ENCODE peak calls at places on chromosomes 6 and 20, in ten cellular contexts. One of them, this sample, is unnamed.

GRCh38 chr6:142897659-142898058 is 47.3 kb downstream of the HIVEP2 start:
- DNase-seq in GM13977: no peak
- DNase-seq in HepG2: no peak
- DNase-seq in CD8-positive, alpha-beta memory T cell: no peak
- DNase-seq in NCI-H1417: no peak
- DNase-seq in SK-MEL-5: no peak
- DNase-seq in lung: no peak
- DNase-seq in heart left ventricle: no peak
- DNase-seq in PC-3: no peak
- DNase-seq in stimulated activated CD4-positive, alpha-beta T cell treated with anti-CD3 and anti-CD28 coated beads, TNF-alpha, amount 100 ng/mL, for 4 hours: no peak
- DNase-seq in this sample: no peak

GRCh38 chr20:63532449-63532971 is 4.7 kb downstream of the PTK6 start:
- DNase-seq in heart left ventricle: peak; percentile 15
- DNase-seq in PC-3: no peak
- DNase-seq in stimulated activated CD4-positive, alpha-beta T cell treated with anti-CD3 and anti-CD28 coated beads, TNF-alpha, amount 100 ng/mL, for 4 hours: no peak
- DNase-seq in HepG2: no peak
- DNase-seq in CD8-positive, alpha-beta memory T cell: no peak
- DNase-seq in SK-MEL-5: no peak
- DNase-seq in lung: no peak
- DNase-seq in NCI-H1417: no peak
- DNase-seq in GM13977: no peak
- DNase-seq in this sample: no peak

GRCh38 chr6:55405474-55406220 is 78.4 kb downstream of the GFRAL start:
- DNase-seq in heart left ventricle: no peak
- DNase-seq in GM13977: no peak
- DNase-seq in stimulated activated CD4-positive, alpha-beta T cell treated with anti-CD3 and anti-CD28 coated beads, TNF-alpha, amount 100 ng/mL, for 4 hours: no peak
- DNase-seq in lung: no peak
- DNase-seq in CD8-positive, alpha-beta memory T cell: no peak
- DNase-seq in SK-MEL-5: no peak
- DNase-seq in HepG2: no peak
- DNase-seq in NCI-H1417: no peak
- DNase-seq in PC-3: no peak
- DNase-seq in this sample: no peak

GRCh38 chr6:140174509-140174908 is 800.1 kb upstream of the CITED2 start:
- DNase-seq in lung: no peak
- DNase-seq in heart left ventricle: no peak
- DNase-seq in HepG2: no peak
- DNase-seq in stimulated activated CD4-positive, alpha-beta T cell treated with anti-CD3 and anti-CD28 coated beads, TNF-alpha, amount 100 ng/mL, for 4 hours: no peak
- DNase-seq in CD8-positive, alpha-beta memory T cell: no peak
- DNase-seq in GM13977: no peak
- DNase-seq in SK-MEL-5: peak; percentile 82
- DNase-seq in PC-3: peak; percentile 97
- DNase-seq in NCI-H1417: no peak
- DNase-seq in this sample: no peak

GRCh38 chr6:15621203-15622044 is 41.4 kb downstream of the DTNBP1 start:
- DNase-seq in SK-MEL-5: peak; percentile 47
- DNase-seq in heart left ventricle: peak; percentile 63
- DNase-seq in lung: peak; percentile 49
- DNase-seq in stimulated activated CD4-positive, alpha-beta T cell treated with anti-CD3 and anti-CD28 coated beads, TNF-alpha, amount 100 ng/mL, for 4 hours: no peak
- DNase-seq in GM13977: peak; percentile 17
- DNase-seq in HepG2: no peak
- DNase-seq in PC-3: no peak
- DNase-seq in CD8-positive, alpha-beta memory T cell: no peak
- DNase-seq in NCI-H1417: peak; percentile 2
- DNase-seq in this sample: no peak

GRCh38 chr6:153207617-153208016 is 76.5 kb upstream of the RGS17 start:
- DNase-seq in GM13977: no peak
- DNase-seq in lung: no peak
- DNase-seq in NCI-H1417: no peak
- DNase-seq in stimulated activated CD4-positive, alpha-beta T cell treated with anti-CD3 and anti-CD28 coated beads, TNF-alpha, amount 100 ng/mL, for 4 hours: no peak
- DNase-seq in SK-MEL-5: no peak
- DNase-seq in HepG2: no peak
- DNase-seq in CD8-positive, alpha-beta memory T cell: no peak
- DNase-seq in PC-3: no peak
- DNase-seq in heart left ventricle: no peak
- DNase-seq in this sample: no peak

GRCh38 chr20:17934141-17934862 is 34.3 kb downstream of the SNX5 start:
- DNase-seq in CD8-positive, alpha-beta memory T cell: no peak
- DNase-seq in HepG2: no peak
- DNase-seq in lung: no peak
- DNase-seq in SK-MEL-5: no peak
- DNase-seq in heart left ventricle: no peak
- DNase-seq in NCI-H1417: no peak
- DNase-seq in PC-3: no peak
- DNase-seq in GM13977: no peak
- DNase-seq in stimulated activated CD4-positive, alpha-beta T cell treated with anti-CD3 and anti-CD28 coated beads, TNF-alpha, amount 100 ng/mL, for 4 hours: no peak
- DNase-seq in this sample: no peak

GRCh38 chr6:89313006-89313405 is 2.1 kb downstream of the GABRR2 start:
- DNase-seq in PC-3: peak; percentile 72
- DNase-seq in HepG2: no peak
- DNase-seq in CD8-positive, alpha-beta memory T cell: no peak
- DNase-seq in NCI-H1417: no peak
- DNase-seq in SK-MEL-5: peak; percentile 69
- DNase-seq in heart left ventricle: no peak
- DNase-seq in lung: no peak
- DNase-seq in stimulated activated CD4-positive, alpha-beta T cell treated with anti-CD3 and anti-CD28 coated beads, TNF-alpha, amount 100 ng/mL, for 4 hours: no peak
- DNase-seq in GM13977: no peak
- DNase-seq in this sample: no peak

GRCh38 chr6:1335367-1336037 is 23.6 kb downstream of the FOXQ1 start:
- DNase-seq in heart left ventricle: no peak
- DNase-seq in lung: peak; percentile 83
- DNase-seq in HepG2: peak; percentile 98
- DNase-seq in SK-MEL-5: peak; percentile 38
- DNase-seq in PC-3: peak; percentile 96
- DNase-seq in stimulated activated CD4-positive, alpha-beta T cell treated with anti-CD3 and anti-CD28 coated beads, TNF-alpha, amount 100 ng/mL, for 4 hours: no peak
- DNase-seq in NCI-H1417: no peak
- DNase-seq in CD8-positive, alpha-beta memory T cell: no peak
- DNase-seq in GM13977: no peak
- DNase-seq in this sample: no peak

GRCh38 chr6:85975957-85976356 is 333.3 kb upstream of the SYNCRIP start:
- DNase-seq in GM13977: no peak
- DNase-seq in CD8-positive, alpha-beta memory T cell: no peak
- DNase-seq in heart left ventricle: no peak
- DNase-seq in stimulated activated CD4-positive, alpha-beta T cell treated with anti-CD3 and anti-CD28 coated beads, TNF-alpha, amount 100 ng/mL, for 4 hours: no peak
- DNase-seq in lung: no peak
- DNase-seq in PC-3: no peak
- DNase-seq in NCI-H1417: no peak
- DNase-seq in SK-MEL-5: no peak
- DNase-seq in HepG2: no peak
- DNase-seq in this sample: no peak

GRCh38 chr6:119134752-119135151 is 56.3 kb upstream of the FAM184A start:
- DNase-seq in heart left ventricle: no peak
- DNase-seq in CD8-positive, alpha-beta memory T cell: no peak
- DNase-seq in stimulated activated CD4-positive, alpha-beta T cell treated with anti-CD3 and anti-CD28 coated beads, TNF-alpha, amount 100 ng/mL, for 4 hours: no peak
- DNase-seq in HepG2: no peak
- DNase-seq in NCI-H1417: no peak
- DNase-seq in PC-3: no peak
- DNase-seq in GM13977: no peak
- DNase-seq in SK-MEL-5: no peak
- DNase-seq in lung: no peak
- DNase-seq in this sample: no peak

GRCh38 chr6:75499640-75500039 is 6.0 kb upstream of the FILIP1 start:
- DNase-seq in GM13977: no peak
- DNase-seq in lung: no peak
- DNase-seq in stimulated activated CD4-positive, alpha-beta T cell treated with anti-CD3 and anti-CD28 coated beads, TNF-alpha, amount 100 ng/mL, for 4 hours: no peak
- DNase-seq in SK-MEL-5: no peak
- DNase-seq in NCI-H1417: no peak
- DNase-seq in CD8-positive, alpha-beta memory T cell: no peak
- DNase-seq in heart left ventricle: no peak
- DNase-seq in HepG2: no peak
- DNase-seq in PC-3: no peak
- DNase-seq in this sample: no peak

GRCh38 chr20:24585796-24586522 is 116.5 kb downstream of the SYNDIG1 start:
- DNase-seq in heart left ventricle: no peak
- DNase-seq in NCI-H1417: no peak
- DNase-seq in GM13977: no peak
- DNase-seq in lung: no peak
- DNase-seq in stimulated activated CD4-positive, alpha-beta T cell treated with anti-CD3 and anti-CD28 coated beads, TNF-alpha, amount 100 ng/mL, for 4 hours: no peak
- DNase-seq in HepG2: no peak
- DNase-seq in SK-MEL-5: no peak
- DNase-seq in PC-3: no peak
- DNase-seq in CD8-positive, alpha-beta memory T cell: no peak
- DNase-seq in this sample: no peak

GRCh38 chr6:170445984-170446383 is 107.1 kb downstream of the PSMB1 start:
- DNase-seq in SK-MEL-5: no peak
- DNase-seq in lung: no peak
- DNase-seq in heart left ventricle: no peak
- DNase-seq in GM13977: no peak
- DNase-seq in NCI-H1417: no peak
- DNase-seq in HepG2: no peak
- DNase-seq in stimulated activated CD4-positive, alpha-beta T cell treated with anti-CD3 and anti-CD28 coated beads, TNF-alpha, amount 100 ng/mL, for 4 hours: no peak
- DNase-seq in PC-3: no peak
- DNase-seq in CD8-positive, alpha-beta memory T cell: no peak
- DNase-seq in this sample: no peak

GRCh38 chr20:13809855-13810254 is 25.0 kb downstream of the NDUFAF5 start:
- DNase-seq in lung: no peak
- DNase-seq in stimulated activated CD4-positive, alpha-beta T cell treated with anti-CD3 and anti-CD28 coated beads, TNF-alpha, amount 100 ng/mL, for 4 hours: no peak
- DNase-seq in heart left ventricle: no peak
- DNase-seq in PC-3: no peak
- DNase-seq in CD8-positive, alpha-beta memory T cell: no peak
- DNase-seq in NCI-H1417: peak; percentile 79
- DNase-seq in GM13977: no peak
- DNase-seq in SK-MEL-5: no peak
- DNase-seq in HepG2: no peak
- DNase-seq in this sample: no peak

GRCh38 chr20:39576786-39577185 is 614.6 kb downstream of the DHX35 start:
- DNase-seq in NCI-H1417: no peak
- DNase-seq in lung: no peak
- DNase-seq in GM13977: no peak
- DNase-seq in CD8-positive, alpha-beta memory T cell: no peak
- DNase-seq in HepG2: no peak
- DNase-seq in heart left ventricle: no peak
- DNase-seq in SK-MEL-5: no peak
- DNase-seq in PC-3: no peak
- DNase-seq in stimulated activated CD4-positive, alpha-beta T cell treated with anti-CD3 and anti-CD28 coated beads, TNF-alpha, amount 100 ng/mL, for 4 hours: no peak
- DNase-seq in this sample: no peak

GRCh38 chr6:134287863-134288537 is 29.9 kb downstream of the SGK1 start:
- DNase-seq in HepG2: no peak
- DNase-seq in lung: no peak
- DNase-seq in GM13977: no peak
- DNase-seq in CD8-positive, alpha-beta memory T cell: no peak
- DNase-seq in NCI-H1417: no peak
- DNase-seq in heart left ventricle: no peak
- DNase-seq in SK-MEL-5: peak; percentile 72
- DNase-seq in stimulated activated CD4-positive, alpha-beta T cell treated with anti-CD3 and anti-CD28 coated beads, TNF-alpha, amount 100 ng/mL, for 4 hours: no peak
- DNase-seq in PC-3: no peak
- DNase-seq in this sample: no peak

GRCh38 chr6:5066456-5067093 is 18.6 kb upstream of the PPP1R3G start:
- DNase-seq in stimulated activated CD4-positive, alpha-beta T cell treated with anti-CD3 and anti-CD28 coated beads, TNF-alpha, amount 100 ng/mL, for 4 hours: no peak
- DNase-seq in HepG2: no peak
- DNase-seq in CD8-positive, alpha-beta memory T cell: no peak
- DNase-seq in SK-MEL-5: no peak
- DNase-seq in PC-3: no peak
- DNase-seq in NCI-H1417: no peak
- DNase-seq in heart left ventricle: no peak
- DNase-seq in lung: no peak
- DNase-seq in GM13977: no peak
- DNase-seq in this sample: no peak

GRCh38 chr6:153058909-153059308 is 56.4 kb upstream of the MTRF1L start:
- DNase-seq in lung: no peak
- DNase-seq in heart left ventricle: no peak
- DNase-seq in NCI-H1417: no peak
- DNase-seq in CD8-positive, alpha-beta memory T cell: no peak
- DNase-seq in GM13977: no peak
- DNase-seq in PC-3: peak; percentile 46
- DNase-seq in HepG2: no peak
- DNase-seq in SK-MEL-5: no peak
- DNase-seq in stimulated activated CD4-positive, alpha-beta T cell treated with anti-CD3 and anti-CD28 coated beads, TNF-alpha, amount 100 ng/mL, for 4 hours: no peak
- DNase-seq in this sample: no peak

GRCh38 chr20:17615645-17616479 is 46.0 kb downstream of the DSTN start:
- DNase-seq in SK-MEL-5: no peak
- DNase-seq in lung: peak; percentile 27
- DNase-seq in PC-3: no peak
- DNase-seq in HepG2: no peak
- DNase-seq in CD8-positive, alpha-beta memory T cell: no peak
- DNase-seq in heart left ventricle: peak; percentile 20
- DNase-seq in GM13977: peak; percentile 5
- DNase-seq in stimulated activated CD4-positive, alpha-beta T cell treated with anti-CD3 and anti-CD28 coated beads, TNF-alpha, amount 100 ng/mL, for 4 hours: no peak
- DNase-seq in NCI-H1417: peak; percentile 2
- DNase-seq in this sample: no peak

GRCh38 chr20:63106108-63106764 is 99.5 kb upstream of the BHLHE23 start:
- DNase-seq in lung: no peak
- DNase-seq in NCI-H1417: no peak
- DNase-seq in CD8-positive, alpha-beta memory T cell: no peak
- DNase-seq in SK-MEL-5: peak; percentile 13
- DNase-seq in heart left ventricle: no peak
- DNase-seq in HepG2: no peak
- DNase-seq in GM13977: no peak
- DNase-seq in PC-3: peak; percentile 65
- DNase-seq in stimulated activated CD4-positive, alpha-beta T cell treated with anti-CD3 and anti-CD28 coated beads, TNF-alpha, amount 100 ng/mL, for 4 hours: no peak
- DNase-seq in this sample: no peak

GRCh38 chr20:44402391-44403193 is 47.1 kb downstream of the HNF4A start:
- DNase-seq in NCI-H1417: no peak
- DNase-seq in CD8-positive, alpha-beta memory T cell: no peak
- DNase-seq in PC-3: no peak
- DNase-seq in heart left ventricle: no peak
- DNase-seq in lung: no peak
- DNase-seq in stimulated activated CD4-positive, alpha-beta T cell treated with anti-CD3 and anti-CD28 coated beads, TNF-alpha, amount 100 ng/mL, for 4 hours: no peak
- DNase-seq in HepG2: peak; percentile 56
- DNase-seq in SK-MEL-5: no peak
- DNase-seq in GM13977: no peak
- DNase-seq in this sample: no peak

GRCh38 chr6:84652356-84653026 is 111.9 kb downstream of the TBX18 start:
- DNase-seq in heart left ventricle: no peak
- DNase-seq in SK-MEL-5: no peak
- DNase-seq in HepG2: no peak
- DNase-seq in PC-3: peak; percentile 87
- DNase-seq in GM13977: no peak
- DNase-seq in CD8-positive, alpha-beta memory T cell: no peak
- DNase-seq in stimulated activated CD4-positive, alpha-beta T cell treated with anti-CD3 and anti-CD28 coated beads, TNF-alpha, amount 100 ng/mL, for 4 hours: no peak
- DNase-seq in NCI-H1417: no peak
- DNase-seq in lung: no peak
- DNase-seq in this sample: no peak